ENCODE peak calls at places on chromosome 18, in eight cellular contexts. One of them, this sample, is unnamed.

GRCh38 chr18:26706796-26707406 is 158.5 kb upstream of the KCTD1 start:
- DNase-seq in activated naive CD4-positive, alpha-beta T cell: no peak
- DNase-seq in A172: no peak
- DNase-seq in GM12892: no peak
- DNase-seq in HCT116: no peak
- DNase-seq in fibroblast of mammary gland: no peak
- DNase-seq in NCI-H1105: no peak
- DNase-seq in mammary epithelial cell: no peak
- DNase-seq in this sample: no peak

GRCh38 chr18:3594760-3595241 is 144.8 kb downstream of the TGIF1 start:
- DNase-seq in activated naive CD4-positive, alpha-beta T cell: no peak
- DNase-seq in A172: peak
- DNase-seq in GM12892: no peak
- DNase-seq in HCT116: no peak
- DNase-seq in fibroblast of mammary gland: no peak
- DNase-seq in NCI-H1105: no peak
- DNase-seq in mammary epithelial cell: peak
- DNase-seq in this sample: no peak

GRCh38 chr18:8176554-8176953 is 432.7 kb upstream of the RAB12 start:
- DNase-seq in activated naive CD4-positive, alpha-beta T cell: no peak
- DNase-seq in A172: no peak
- DNase-seq in GM12892: no peak
- DNase-seq in HCT116: no peak
- DNase-seq in fibroblast of mammary gland: peak
- DNase-seq in NCI-H1105: no peak
- DNase-seq in mammary epithelial cell: no peak
- DNase-seq in this sample: no peak

GRCh38 chr18:28147674-28148171 is 29.2 kb downstream of the CDH2 start:
- DNase-seq in activated naive CD4-positive, alpha-beta T cell: no peak
- DNase-seq in A172: no peak
- DNase-seq in GM12892: no peak
- DNase-seq in HCT116: no peak
- DNase-seq in fibroblast of mammary gland: peak
- DNase-seq in NCI-H1105: peak
- DNase-seq in mammary epithelial cell: peak
- DNase-seq in this sample: no peak

GRCh38 chr18:80103231-80103630 is 5.8 kb upstream of the ADNP2 start:
- DNase-seq in activated naive CD4-positive, alpha-beta T cell: no peak
- DNase-seq in A172: peak
- DNase-seq in GM12892: no peak
- DNase-seq in HCT116: no peak
- DNase-seq in fibroblast of mammary gland: peak
- DNase-seq in NCI-H1105: no peak
- DNase-seq in mammary epithelial cell: no peak
- DNase-seq in this sample: no peak

GRCh38 chr18:48018806-48019295 is 88.4 kb upstream of the SMAD2 start:
- DNase-seq in activated naive CD4-positive, alpha-beta T cell: no peak
- DNase-seq in A172: no peak
- DNase-seq in GM12892: no peak
- DNase-seq in HCT116: no peak
- DNase-seq in fibroblast of mammary gland: no peak
- DNase-seq in NCI-H1105: no peak
- DNase-seq in mammary epithelial cell: peak
- DNase-seq in this sample: no peak

GRCh38 chr18:2293109-2293839 is 278.0 kb downstream of the METTL4 start:
- DNase-seq in activated naive CD4-positive, alpha-beta T cell: no peak
- DNase-seq in A172: no peak
- DNase-seq in GM12892: no peak
- DNase-seq in HCT116: no peak
- DNase-seq in fibroblast of mammary gland: no peak
- DNase-seq in NCI-H1105: no peak
- DNase-seq in mammary epithelial cell: no peak
- DNase-seq in this sample: no peak

GRCh38 chr18:12659904-12660605 is 2.1 kb upstream of the SPIRE1 start:
- DNase-seq in activated naive CD4-positive, alpha-beta T cell: peak
- DNase-seq in A172: peak
- DNase-seq in GM12892: no peak
- DNase-seq in HCT116: peak
- DNase-seq in fibroblast of mammary gland: peak
- DNase-seq in NCI-H1105: peak
- DNase-seq in mammary epithelial cell: peak
- DNase-seq in this sample: no peak

GRCh38 chr18:70463085-70463484 is 174.2 kb downstream of the SOCS6 start:
- DNase-seq in activated naive CD4-positive, alpha-beta T cell: no peak
- DNase-seq in A172: no peak
- DNase-seq in GM12892: no peak
- DNase-seq in HCT116: no peak
- DNase-seq in fibroblast of mammary gland: no peak
- DNase-seq in NCI-H1105: no peak
- DNase-seq in mammary epithelial cell: no peak
- DNase-seq in this sample: no peak

GRCh38 chr18:76592981-76593381 is 97.9 kb upstream of the ZNF516 start:
- DNase-seq in activated naive CD4-positive, alpha-beta T cell: no peak
- DNase-seq in A172: no peak
- DNase-seq in GM12892: no peak
- DNase-seq in HCT116: no peak
- DNase-seq in fibroblast of mammary gland: no peak
- DNase-seq in NCI-H1105: no peak
- DNase-seq in mammary epithelial cell: no peak
- DNase-seq in this sample: peak

GRCh38 chr18:41690332-41691110 is 264.5 kb upstream of the PIK3C3 start:
- DNase-seq in activated naive CD4-positive, alpha-beta T cell: no peak
- DNase-seq in A172: no peak
- DNase-seq in GM12892: no peak
- DNase-seq in HCT116: no peak
- DNase-seq in fibroblast of mammary gland: no peak
- DNase-seq in NCI-H1105: peak
- DNase-seq in mammary epithelial cell: no peak
- DNase-seq in this sample: no peak

GRCh38 chr18:28284132-28284531 is 107.2 kb upstream of the CDH2 start:
- DNase-seq in activated naive CD4-positive, alpha-beta T cell: no peak
- DNase-seq in A172: peak
- DNase-seq in GM12892: no peak
- DNase-seq in HCT116: no peak
- DNase-seq in fibroblast of mammary gland: peak
- DNase-seq in NCI-H1105: no peak
- DNase-seq in mammary epithelial cell: peak
- DNase-seq in this sample: no peak

GRCh38 chr18:57437782-57438668 is 2.9 kb downstream of the ONECUT2 start:
- DNase-seq in activated naive CD4-positive, alpha-beta T cell: no peak
- DNase-seq in A172: peak
- DNase-seq in GM12892: no peak
- DNase-seq in HCT116: peak
- DNase-seq in fibroblast of mammary gland: peak
- DNase-seq in NCI-H1105: peak
- DNase-seq in mammary epithelial cell: peak
- DNase-seq in this sample: peak

GRCh38 chr18:10745971-10746370 is 220.1 kb downstream of the NAPG start:
- DNase-seq in activated naive CD4-positive, alpha-beta T cell: no peak
- DNase-seq in A172: no peak
- DNase-seq in GM12892: no peak
- DNase-seq in HCT116: no peak
- DNase-seq in fibroblast of mammary gland: no peak
- DNase-seq in NCI-H1105: no peak
- DNase-seq in mammary epithelial cell: no peak
- DNase-seq in this sample: no peak

GRCh38 chr18:79221136-79221535 is 151.9 kb downstream of the ATP9B start:
- DNase-seq in activated naive CD4-positive, alpha-beta T cell: no peak
- DNase-seq in A172: no peak
- DNase-seq in GM12892: no peak
- DNase-seq in HCT116: no peak
- DNase-seq in fibroblast of mammary gland: no peak
- DNase-seq in NCI-H1105: no peak
- DNase-seq in mammary epithelial cell: no peak
- DNase-seq in this sample: no peak

GRCh38 chr18:3345452-3345851 is 83.5 kb downstream of the MYL12B start:
- DNase-seq in activated naive CD4-positive, alpha-beta T cell: no peak
- DNase-seq in A172: no peak
- DNase-seq in GM12892: no peak
- DNase-seq in HCT116: no peak
- DNase-seq in fibroblast of mammary gland: peak
- DNase-seq in NCI-H1105: no peak
- DNase-seq in mammary epithelial cell: peak
- DNase-seq in this sample: no peak

GRCh38 chr18:47772374-47773248 is 157.8 kb downstream of the SMAD2 start:
- DNase-seq in activated naive CD4-positive, alpha-beta T cell: peak
- DNase-seq in A172: peak
- DNase-seq in GM12892: no peak
- DNase-seq in HCT116: peak
- DNase-seq in fibroblast of mammary gland: peak
- DNase-seq in NCI-H1105: peak
- DNase-seq in mammary epithelial cell: peak
- DNase-seq in this sample: peak

GRCh38 chr18:3306391-3306790 is 44.5 kb downstream of the MYL12B start:
- DNase-seq in activated naive CD4-positive, alpha-beta T cell: no peak
- DNase-seq in A172: no peak
- DNase-seq in GM12892: no peak
- DNase-seq in HCT116: no peak
- DNase-seq in fibroblast of mammary gland: peak
- DNase-seq in NCI-H1105: no peak
- DNase-seq in mammary epithelial cell: peak
- DNase-seq in this sample: no peak

GRCh38 chr18:61882296-61883004 is 10.4 kb downstream of the RNF152 start:
- DNase-seq in activated naive CD4-positive, alpha-beta T cell: no peak
- DNase-seq in A172: no peak
- DNase-seq in GM12892: no peak
- DNase-seq in HCT116: no peak
- DNase-seq in fibroblast of mammary gland: no peak
- DNase-seq in NCI-H1105: no peak
- DNase-seq in mammary epithelial cell: peak
- DNase-seq in this sample: no peak

GRCh38 chr18:33578371-33579146 is 540 bp downstream of the ASXL3 start:
- DNase-seq in activated naive CD4-positive, alpha-beta T cell: no peak
- DNase-seq in A172: no peak
- DNase-seq in GM12892: no peak
- DNase-seq in HCT116: no peak
- DNase-seq in fibroblast of mammary gland: no peak
- DNase-seq in NCI-H1105: peak
- DNase-seq in mammary epithelial cell: no peak
- DNase-seq in this sample: no peak

GRCh38 chr18:49733896-49734585 is 79.3 kb downstream of the ACAA2 start:
- DNase-seq in activated naive CD4-positive, alpha-beta T cell: no peak
- DNase-seq in A172: no peak
- DNase-seq in GM12892: no peak
- DNase-seq in HCT116: no peak
- DNase-seq in fibroblast of mammary gland: no peak
- DNase-seq in NCI-H1105: no peak
- DNase-seq in mammary epithelial cell: no peak
- DNase-seq in this sample: no peak

GRCh38 chr18:10271481-10271880 is 183.0 kb upstream of the APCDD1 start:
- DNase-seq in activated naive CD4-positive, alpha-beta T cell: no peak
- DNase-seq in A172: no peak
- DNase-seq in GM12892: no peak
- DNase-seq in HCT116: no peak
- DNase-seq in fibroblast of mammary gland: peak
- DNase-seq in NCI-H1105: no peak
- DNase-seq in mammary epithelial cell: no peak
- DNase-seq in this sample: no peak

GRCh38 chr18:39960545-39960944 is 1994.5 kb upstream of the PIK3C3 start:
- DNase-seq in activated naive CD4-positive, alpha-beta T cell: no peak
- DNase-seq in A172: peak
- DNase-seq in GM12892: no peak
- DNase-seq in HCT116: no peak
- DNase-seq in fibroblast of mammary gland: peak
- DNase-seq in NCI-H1105: no peak
- DNase-seq in mammary epithelial cell: peak
- DNase-seq in this sample: no peak

GRCh38 chr18:54247488-54248175 is 21.7 kb upstream of the POLI start:
- DNase-seq in activated naive CD4-positive, alpha-beta T cell: no peak
- DNase-seq in A172: no peak
- DNase-seq in GM12892: no peak
- DNase-seq in HCT116: no peak
- DNase-seq in fibroblast of mammary gland: no peak
- DNase-seq in NCI-H1105: peak
- DNase-seq in mammary epithelial cell: peak
- DNase-seq in this sample: no peak

GRCh38 chr18:48693625-48694262 is 154.9 kb downstream of the CTIF start:
- DNase-seq in activated naive CD4-positive, alpha-beta T cell: no peak
- DNase-seq in A172: peak
- DNase-seq in GM12892: no peak
- DNase-seq in HCT116: no peak
- DNase-seq in fibroblast of mammary gland: peak
- DNase-seq in NCI-H1105: no peak
- DNase-seq in mammary epithelial cell: no peak
- DNase-seq in this sample: no peak

GRCh38 chr18:3703732-3704176 is 253.8 kb downstream of the TGIF1 start:
- DNase-seq in activated naive CD4-positive, alpha-beta T cell: no peak
- DNase-seq in A172: peak
- DNase-seq in GM12892: peak
- DNase-seq in HCT116: peak
- DNase-seq in fibroblast of mammary gland: peak
- DNase-seq in NCI-H1105: no peak
- DNase-seq in mammary epithelial cell: peak
- DNase-seq in this sample: no peak

GRCh38 chr18:58581265-58581664 is 47.6 kb downstream of the ALPK2 start:
- DNase-seq in activated naive CD4-positive, alpha-beta T cell: no peak
- DNase-seq in A172: peak
- DNase-seq in GM12892: no peak
- DNase-seq in HCT116: peak
- DNase-seq in fibroblast of mammary gland: peak
- DNase-seq in NCI-H1105: no peak
- DNase-seq in mammary epithelial cell: peak
- DNase-seq in this sample: no peak

GRCh38 chr18:8791171-8791651 is 85.9 kb downstream of the MTCL1 start:
- DNase-seq in activated naive CD4-positive, alpha-beta T cell: no peak
- DNase-seq in A172: no peak
- DNase-seq in GM12892: no peak
- DNase-seq in HCT116: no peak
- DNase-seq in fibroblast of mammary gland: no peak
- DNase-seq in NCI-H1105: no peak
- DNase-seq in mammary epithelial cell: peak
- DNase-seq in this sample: no peak